ENCODE peak calls at places on chromosomes 12 and 14, in seven cellular contexts. One of them, this sample, is unnamed.

GRCh38 chr14:93309430-93309966 is 23.3 kb downstream of the BTBD7 start:
- DNase-seq in GM12891: no peak
- DNase-seq in Caki2: no peak
- DNase-seq in H4: no peak
- DNase-seq in naive B cell: no peak
- DNase-seq in activated CD8-positive, alpha-beta memory T cell treated with anti-CD3 and anti-CD28 coated beads, Interleukin-2, amount 10 ng/mL, durations not matched to agents 7 days and 5 days: no peak
- DNase-seq in stromal cell of bone marrow: no peak
- DNase-seq in this sample: no peak

GRCh38 chr14:26128931-26129674 is 468.7 kb downstream of the NOVA1 start:
- DNase-seq in GM12891: no peak
- DNase-seq in Caki2: no peak
- DNase-seq in H4: no peak
- DNase-seq in naive B cell: no peak
- DNase-seq in activated CD8-positive, alpha-beta memory T cell treated with anti-CD3 and anti-CD28 coated beads, Interleukin-2, amount 10 ng/mL, durations not matched to agents 7 days and 5 days: no peak
- DNase-seq in stromal cell of bone marrow: no peak
- DNase-seq in this sample: peak; percentile 62

GRCh38 chr12:7460375-7461259 is 16.7 kb upstream of the CD163L1 start:
- DNase-seq in GM12891: peak; percentile 25
- DNase-seq in Caki2: peak; percentile 36
- DNase-seq in H4: peak; percentile 55
- DNase-seq in naive B cell: peak; percentile 6
- DNase-seq in activated CD8-positive, alpha-beta memory T cell treated with anti-CD3 and anti-CD28 coated beads, Interleukin-2, amount 10 ng/mL, durations not matched to agents 7 days and 5 days: peak; percentile 69
- DNase-seq in stromal cell of bone marrow: peak; percentile 28
- DNase-seq in this sample: peak; percentile 52

GRCh38 chr14:36396798-36397197 is 76.4 kb upstream of the MBIP start:
- DNase-seq in GM12891: no peak
- DNase-seq in Caki2: no peak
- DNase-seq in H4: no peak
- DNase-seq in naive B cell: no peak
- DNase-seq in activated CD8-positive, alpha-beta memory T cell treated with anti-CD3 and anti-CD28 coated beads, Interleukin-2, amount 10 ng/mL, durations not matched to agents 7 days and 5 days: no peak
- DNase-seq in stromal cell of bone marrow: no peak
- DNase-seq in this sample: no peak

GRCh38 chr12:126953365-126953889 is 1313.5 kb upstream of the TMEM132C start:
- DNase-seq in GM12891: no peak
- DNase-seq in Caki2: no peak
- DNase-seq in H4: no peak
- DNase-seq in naive B cell: no peak
- DNase-seq in activated CD8-positive, alpha-beta memory T cell treated with anti-CD3 and anti-CD28 coated beads, Interleukin-2, amount 10 ng/mL, durations not matched to agents 7 days and 5 days: no peak
- DNase-seq in stromal cell of bone marrow: no peak
- DNase-seq in this sample: no peak

GRCh38 chr12:131091976-131092691 is 138.4 kb downstream of the ADGRD1 start:
- DNase-seq in GM12891: no peak
- DNase-seq in Caki2: no peak
- DNase-seq in H4: no peak
- DNase-seq in naive B cell: no peak
- DNase-seq in activated CD8-positive, alpha-beta memory T cell treated with anti-CD3 and anti-CD28 coated beads, Interleukin-2, amount 10 ng/mL, durations not matched to agents 7 days and 5 days: no peak
- DNase-seq in stromal cell of bone marrow: no peak
- DNase-seq in this sample: no peak

GRCh38 chr14:21940887-21941855 is 267.6 kb upstream of the OR4E1 start:
- DNase-seq in GM12891: no peak
- DNase-seq in Caki2: no peak
- DNase-seq in H4: peak; percentile 40
- DNase-seq in naive B cell: no peak
- DNase-seq in activated CD8-positive, alpha-beta memory T cell treated with anti-CD3 and anti-CD28 coated beads, Interleukin-2, amount 10 ng/mL, durations not matched to agents 7 days and 5 days: peak; percentile 48
- DNase-seq in stromal cell of bone marrow: no peak
- DNase-seq in this sample: peak; percentile 44

GRCh38 chr12:77488041-77488620 is 342.6 kb upstream of the NAV3 start:
- DNase-seq in GM12891: no peak
- DNase-seq in Caki2: no peak
- DNase-seq in H4: no peak
- DNase-seq in naive B cell: no peak
- DNase-seq in activated CD8-positive, alpha-beta memory T cell treated with anti-CD3 and anti-CD28 coated beads, Interleukin-2, amount 10 ng/mL, durations not matched to agents 7 days and 5 days: no peak
- DNase-seq in stromal cell of bone marrow: peak; percentile 15
- DNase-seq in this sample: no peak

GRCh38 chr12:132904718-132905328 is 17.4 kb upstream of the CHFR start:
- DNase-seq in GM12891: peak; percentile 64
- DNase-seq in Caki2: no peak
- DNase-seq in H4: no peak
- DNase-seq in naive B cell: peak; percentile 76
- DNase-seq in activated CD8-positive, alpha-beta memory T cell treated with anti-CD3 and anti-CD28 coated beads, Interleukin-2, amount 10 ng/mL, durations not matched to agents 7 days and 5 days: peak; percentile 92
- DNase-seq in stromal cell of bone marrow: no peak
- DNase-seq in this sample: no peak

GRCh38 chr14:73757381-73757780 is 43.2 kb upstream of the PNMA1 start:
- DNase-seq in GM12891: no peak
- DNase-seq in Caki2: no peak
- DNase-seq in H4: no peak
- DNase-seq in naive B cell: no peak
- DNase-seq in activated CD8-positive, alpha-beta memory T cell treated with anti-CD3 and anti-CD28 coated beads, Interleukin-2, amount 10 ng/mL, durations not matched to agents 7 days and 5 days: no peak
- DNase-seq in stromal cell of bone marrow: no peak
- DNase-seq in this sample: no peak

GRCh38 chr12:68189766-68190700 is 30.5 kb upstream of the IFNG start:
- DNase-seq in GM12891: no peak
- DNase-seq in Caki2: no peak
- DNase-seq in H4: peak; percentile 84
- DNase-seq in naive B cell: no peak
- DNase-seq in activated CD8-positive, alpha-beta memory T cell treated with anti-CD3 and anti-CD28 coated beads, Interleukin-2, amount 10 ng/mL, durations not matched to agents 7 days and 5 days: peak; percentile 67
- DNase-seq in stromal cell of bone marrow: peak; percentile 36
- DNase-seq in this sample: peak; percentile 94

GRCh38 chr14:22614240-22614799 is 16.2 kb downstream of the ABHD4 start:
- DNase-seq in GM12891: no peak
- DNase-seq in Caki2: peak; percentile 98
- DNase-seq in H4: peak; percentile 96
- DNase-seq in naive B cell: no peak
- DNase-seq in activated CD8-positive, alpha-beta memory T cell treated with anti-CD3 and anti-CD28 coated beads, Interleukin-2, amount 10 ng/mL, durations not matched to agents 7 days and 5 days: no peak
- DNase-seq in stromal cell of bone marrow: peak; percentile 57
- DNase-seq in this sample: peak; percentile 96

GRCh38 chr12:124094188-124094587 is 121.2 kb downstream of the ZNF664 start:
- DNase-seq in GM12891: no peak
- DNase-seq in Caki2: no peak
- DNase-seq in H4: no peak
- DNase-seq in naive B cell: no peak
- DNase-seq in activated CD8-positive, alpha-beta memory T cell treated with anti-CD3 and anti-CD28 coated beads, Interleukin-2, amount 10 ng/mL, durations not matched to agents 7 days and 5 days: no peak
- DNase-seq in stromal cell of bone marrow: no peak
- DNase-seq in this sample: no peak

GRCh38 chr12:10213168-10214130 is 772 bp downstream of the GABARAPL1 start:
- DNase-seq in GM12891: peak; percentile 49
- DNase-seq in Caki2: peak; percentile 62
- DNase-seq in H4: peak; percentile 76
- DNase-seq in naive B cell: peak; percentile 51
- DNase-seq in activated CD8-positive, alpha-beta memory T cell treated with anti-CD3 and anti-CD28 coated beads, Interleukin-2, amount 10 ng/mL, durations not matched to agents 7 days and 5 days: peak; percentile 92
- DNase-seq in stromal cell of bone marrow: peak; percentile 90
- DNase-seq in this sample: peak; percentile 47

GRCh38 chr12:114936148-114937099 is 252.4 kb upstream of the TBX3 start:
- DNase-seq in GM12891: no peak
- DNase-seq in Caki2: peak; percentile 48
- DNase-seq in H4: peak; percentile 25
- DNase-seq in naive B cell: no peak
- DNase-seq in activated CD8-positive, alpha-beta memory T cell treated with anti-CD3 and anti-CD28 coated beads, Interleukin-2, amount 10 ng/mL, durations not matched to agents 7 days and 5 days: no peak
- DNase-seq in stromal cell of bone marrow: peak; percentile 24
- DNase-seq in this sample: peak; percentile 92

GRCh38 chr12:6327591-6328041 is 14.3 kb downstream of the TNFRSF1A start:
- DNase-seq in GM12891: no peak
- DNase-seq in Caki2: no peak
- DNase-seq in H4: no peak
- DNase-seq in naive B cell: no peak
- DNase-seq in activated CD8-positive, alpha-beta memory T cell treated with anti-CD3 and anti-CD28 coated beads, Interleukin-2, amount 10 ng/mL, durations not matched to agents 7 days and 5 days: no peak
- DNase-seq in stromal cell of bone marrow: no peak
- DNase-seq in this sample: no peak

GRCh38 chr12:15856097-15856982 is 25.8 kb upstream of the STRAP start:
- DNase-seq in GM12891: no peak
- DNase-seq in Caki2: peak; percentile 38
- DNase-seq in H4: peak; percentile 68
- DNase-seq in naive B cell: peak; percentile 36
- DNase-seq in activated CD8-positive, alpha-beta memory T cell treated with anti-CD3 and anti-CD28 coated beads, Interleukin-2, amount 10 ng/mL, durations not matched to agents 7 days and 5 days: peak; percentile 56
- DNase-seq in stromal cell of bone marrow: peak; percentile 48
- DNase-seq in this sample: peak; percentile 46

GRCh38 chr14:86038401-86038985 is 508.5 kb downstream of the FLRT2 start:
- DNase-seq in GM12891: peak; percentile 1
- DNase-seq in Caki2: peak; percentile 15
- DNase-seq in H4: peak; percentile 61
- DNase-seq in naive B cell: peak; percentile 6
- DNase-seq in activated CD8-positive, alpha-beta memory T cell treated with anti-CD3 and anti-CD28 coated beads, Interleukin-2, amount 10 ng/mL, durations not matched to agents 7 days and 5 days: peak; percentile 58
- DNase-seq in stromal cell of bone marrow: peak; percentile 33
- DNase-seq in this sample: peak; percentile 57

GRCh38 chr12:116708826-116709756 is 28.8 kb downstream of the SPRING1 start:
- DNase-seq in GM12891: no peak
- DNase-seq in Caki2: peak; percentile 55
- DNase-seq in H4: peak; percentile 60
- DNase-seq in naive B cell: peak; percentile 41
- DNase-seq in activated CD8-positive, alpha-beta memory T cell treated with anti-CD3 and anti-CD28 coated beads, Interleukin-2, amount 10 ng/mL, durations not matched to agents 7 days and 5 days: peak; percentile 62
- DNase-seq in stromal cell of bone marrow: peak; percentile 51
- DNase-seq in this sample: peak; percentile 77

GRCh38 chr12:30546121-30546520 is 149.5 kb downstream of the IPO8 start:
- DNase-seq in GM12891: no peak
- DNase-seq in Caki2: no peak
- DNase-seq in H4: peak; percentile 3
- DNase-seq in naive B cell: no peak
- DNase-seq in activated CD8-positive, alpha-beta memory T cell treated with anti-CD3 and anti-CD28 coated beads, Interleukin-2, amount 10 ng/mL, durations not matched to agents 7 days and 5 days: no peak
- DNase-seq in stromal cell of bone marrow: no peak
- DNase-seq in this sample: peak; percentile 25

GRCh38 chr14:23929131-23929530 is 24.4 kb upstream of the DHRS4 start:
- DNase-seq in GM12891: no peak
- DNase-seq in Caki2: no peak
- DNase-seq in H4: no peak
- DNase-seq in naive B cell: no peak
- DNase-seq in activated CD8-positive, alpha-beta memory T cell treated with anti-CD3 and anti-CD28 coated beads, Interleukin-2, amount 10 ng/mL, durations not matched to agents 7 days and 5 days: no peak
- DNase-seq in stromal cell of bone marrow: no peak
- DNase-seq in this sample: no peak

GRCh38 chr12:128726866-128727265 is 96.9 kb downstream of the SLC15A4 start:
- DNase-seq in GM12891: no peak
- DNase-seq in Caki2: no peak
- DNase-seq in H4: no peak
- DNase-seq in naive B cell: no peak
- DNase-seq in activated CD8-positive, alpha-beta memory T cell treated with anti-CD3 and anti-CD28 coated beads, Interleukin-2, amount 10 ng/mL, durations not matched to agents 7 days and 5 days: no peak
- DNase-seq in stromal cell of bone marrow: no peak
- DNase-seq in this sample: no peak

GRCh38 chr14:66649515-66649914 is 141.6 kb downstream of the GPHN start:
- DNase-seq in GM12891: no peak
- DNase-seq in Caki2: no peak
- DNase-seq in H4: no peak
- DNase-seq in naive B cell: no peak
- DNase-seq in activated CD8-positive, alpha-beta memory T cell treated with anti-CD3 and anti-CD28 coated beads, Interleukin-2, amount 10 ng/mL, durations not matched to agents 7 days and 5 days: peak; percentile 45
- DNase-seq in stromal cell of bone marrow: no peak
- DNase-seq in this sample: no peak

GRCh38 chr12:11622774-11623375 is 26.6 kb upstream of the ETV6 start:
- DNase-seq in GM12891: no peak
- DNase-seq in Caki2: no peak
- DNase-seq in H4: peak; percentile 55
- DNase-seq in naive B cell: no peak
- DNase-seq in activated CD8-positive, alpha-beta memory T cell treated with anti-CD3 and anti-CD28 coated beads, Interleukin-2, amount 10 ng/mL, durations not matched to agents 7 days and 5 days: no peak
- DNase-seq in stromal cell of bone marrow: no peak
- DNase-seq in this sample: no peak

GRCh38 chr12:524167-524951 is 64.6 kb downstream of the B4GALNT3 start:
- DNase-seq in GM12891: no peak
- DNase-seq in Caki2: no peak
- DNase-seq in H4: no peak
- DNase-seq in naive B cell: no peak
- DNase-seq in activated CD8-positive, alpha-beta memory T cell treated with anti-CD3 and anti-CD28 coated beads, Interleukin-2, amount 10 ng/mL, durations not matched to agents 7 days and 5 days: no peak
- DNase-seq in stromal cell of bone marrow: no peak
- DNase-seq in this sample: no peak

GRCh38 chr12:89571481-89572190 is 45.8 kb upstream of the POC1B start:
- DNase-seq in GM12891: no peak
- DNase-seq in Caki2: no peak
- DNase-seq in H4: no peak
- DNase-seq in naive B cell: no peak
- DNase-seq in activated CD8-positive, alpha-beta memory T cell treated with anti-CD3 and anti-CD28 coated beads, Interleukin-2, amount 10 ng/mL, durations not matched to agents 7 days and 5 days: no peak
- DNase-seq in stromal cell of bone marrow: peak; percentile 36
- DNase-seq in this sample: peak; percentile 56

GRCh38 chr14:32307881-32308582 is 21.1 kb upstream of the AKAP6 start:
- DNase-seq in GM12891: no peak
- DNase-seq in Caki2: peak; percentile 8
- DNase-seq in H4: peak; percentile 12
- DNase-seq in naive B cell: no peak
- DNase-seq in activated CD8-positive, alpha-beta memory T cell treated with anti-CD3 and anti-CD28 coated beads, Interleukin-2, amount 10 ng/mL, durations not matched to agents 7 days and 5 days: no peak
- DNase-seq in stromal cell of bone marrow: no peak
- DNase-seq in this sample: no peak

GRCh38 chr12:50107416-50108268 is 3.8 kb downstream of the GPD1 start:
- DNase-seq in GM12891: no peak
- DNase-seq in Caki2: no peak
- DNase-seq in H4: no peak
- DNase-seq in naive B cell: no peak
- DNase-seq in activated CD8-positive, alpha-beta memory T cell treated with anti-CD3 and anti-CD28 coated beads, Interleukin-2, amount 10 ng/mL, durations not matched to agents 7 days and 5 days: no peak
- DNase-seq in stromal cell of bone marrow: no peak
- DNase-seq in this sample: no peak

GRCh38 chr14:27672047-27672446 is 1074.2 kb upstream of the NOVA1 start:
- DNase-seq in GM12891: no peak
- DNase-seq in Caki2: peak; percentile 57
- DNase-seq in H4: peak; percentile 8
- DNase-seq in naive B cell: no peak
- DNase-seq in activated CD8-positive, alpha-beta memory T cell treated with anti-CD3 and anti-CD28 coated beads, Interleukin-2, amount 10 ng/mL, durations not matched to agents 7 days and 5 days: no peak
- DNase-seq in stromal cell of bone marrow: no peak
- DNase-seq in this sample: peak; percentile 40

GRCh38 chr12:95715177-95715576 is 75.4 kb downstream of the NTN4 start:
- DNase-seq in GM12891: no peak
- DNase-seq in Caki2: no peak
- DNase-seq in H4: no peak
- DNase-seq in naive B cell: no peak
- DNase-seq in activated CD8-positive, alpha-beta memory T cell treated with anti-CD3 and anti-CD28 coated beads, Interleukin-2, amount 10 ng/mL, durations not matched to agents 7 days and 5 days: no peak
- DNase-seq in stromal cell of bone marrow: no peak
- DNase-seq in this sample: no peak

GRCh38 chr14:69749956-69750355 is 17.0 kb upstream of the SRSF5 start:
- DNase-seq in GM12891: no peak
- DNase-seq in Caki2: peak; percentile 77
- DNase-seq in H4: no peak
- DNase-seq in naive B cell: no peak
- DNase-seq in activated CD8-positive, alpha-beta memory T cell treated with anti-CD3 and anti-CD28 coated beads, Interleukin-2, amount 10 ng/mL, durations not matched to agents 7 days and 5 days: peak; percentile 16
- DNase-seq in stromal cell of bone marrow: no peak
- DNase-seq in this sample: no peak

GRCh38 chr12:7642876-7643309 is 22.8 kb downstream of the APOBEC1 start:
- DNase-seq in GM12891: no peak
- DNase-seq in Caki2: no peak
- DNase-seq in H4: no peak
- DNase-seq in naive B cell: no peak
- DNase-seq in activated CD8-positive, alpha-beta memory T cell treated with anti-CD3 and anti-CD28 coated beads, Interleukin-2, amount 10 ng/mL, durations not matched to agents 7 days and 5 days: peak; percentile 56
- DNase-seq in stromal cell of bone marrow: no peak
- DNase-seq in this sample: peak; percentile 30

GRCh38 chr12:6533653-6534157 is 612 bp upstream of the GAPDH start:
- DNase-seq in GM12891: peak; percentile 60
- DNase-seq in Caki2: peak; percentile 98
- DNase-seq in H4: peak; percentile 94
- DNase-seq in naive B cell: no peak
- DNase-seq in activated CD8-positive, alpha-beta memory T cell treated with anti-CD3 and anti-CD28 coated beads, Interleukin-2, amount 10 ng/mL, durations not matched to agents 7 days and 5 days: peak; percentile 79
- DNase-seq in stromal cell of bone marrow: peak; percentile 68
- DNase-seq in this sample: peak; percentile 93

GRCh38 chr12:21655594-21655993 is 2.0 kb downstream of the LDHB start:
- DNase-seq in GM12891: no peak
- DNase-seq in Caki2: no peak
- DNase-seq in H4: no peak
- DNase-seq in naive B cell: no peak
- DNase-seq in activated CD8-positive, alpha-beta memory T cell treated with anti-CD3 and anti-CD28 coated beads, Interleukin-2, amount 10 ng/mL, durations not matched to agents 7 days and 5 days: no peak
- DNase-seq in stromal cell of bone marrow: no peak
- DNase-seq in this sample: no peak

GRCh38 chr12:69639400-69640016 is 28.8 kb upstream of the LRRC10 start:
- DNase-seq in GM12891: peak; percentile 57
- DNase-seq in Caki2: peak; percentile 47
- DNase-seq in H4: peak; percentile 53
- DNase-seq in naive B cell: peak; percentile 37
- DNase-seq in activated CD8-positive, alpha-beta memory T cell treated with anti-CD3 and anti-CD28 coated beads, Interleukin-2, amount 10 ng/mL, durations not matched to agents 7 days and 5 days: peak; percentile 71
- DNase-seq in stromal cell of bone marrow: peak; percentile 48
- DNase-seq in this sample: peak; percentile 55

GRCh38 chr12:89484470-89484869 is 40.1 kb downstream of the GALNT4 start:
- DNase-seq in GM12891: no peak
- DNase-seq in Caki2: no peak
- DNase-seq in H4: no peak
- DNase-seq in naive B cell: no peak
- DNase-seq in activated CD8-positive, alpha-beta memory T cell treated with anti-CD3 and anti-CD28 coated beads, Interleukin-2, amount 10 ng/mL, durations not matched to agents 7 days and 5 days: no peak
- DNase-seq in stromal cell of bone marrow: no peak
- DNase-seq in this sample: no peak

GRCh38 chr14:37969511-37969979 is 238.2 kb upstream of the SSTR1 start:
- DNase-seq in GM12891: no peak
- DNase-seq in Caki2: no peak
- DNase-seq in H4: no peak
- DNase-seq in naive B cell: no peak
- DNase-seq in activated CD8-positive, alpha-beta memory T cell treated with anti-CD3 and anti-CD28 coated beads, Interleukin-2, amount 10 ng/mL, durations not matched to agents 7 days and 5 days: no peak
- DNase-seq in stromal cell of bone marrow: no peak
- DNase-seq in this sample: no peak

GRCh38 chr14:101135796-101136742 is 232.5 kb upstream of the RTL1 start:
- DNase-seq in GM12891: no peak
- DNase-seq in Caki2: no peak
- DNase-seq in H4: no peak
- DNase-seq in naive B cell: no peak
- DNase-seq in activated CD8-positive, alpha-beta memory T cell treated with anti-CD3 and anti-CD28 coated beads, Interleukin-2, amount 10 ng/mL, durations not matched to agents 7 days and 5 days: no peak
- DNase-seq in stromal cell of bone marrow: no peak
- DNase-seq in this sample: no peak

This sample was measured in HT1080.